ENCODE peak calls at places on chromosomes 11 and 22, in eight cellular contexts. V, L, N, Q, G, J, I and B are unnamed samples.

GRCh38 chr11:86063536-86063935 is 5.3 kb downstream of the PICALM start:
- DNase-seq in V (no peak), L (no peak), N (no peak), Q (no peak), G (no peak), J (peak), I (no peak), B (no peak)

GRCh38 chr11:77199346-77199745 is 71.3 kb downstream of the MYO7A start:
- DNase-seq in V (no peak), L (no peak), N (no peak), Q (no peak), G (no peak), J (no peak), I (peak), B (peak)

GRCh38 chr22:43230983-43231723 is 44.2 kb upstream of the TTLL12 start:
- DNase-seq in V (no peak), L (peak), N (peak), Q (peak), G (no peak), J (peak), I (no peak), B (peak)

GRCh38 chr11:115676768-115677167 is 172.6 kb upstream of the CADM1 start:
- DNase-seq in V (no peak), L (no peak), N (no peak), Q (no peak), G (no peak), J (peak), I (no peak), B (no peak)

GRCh38 chr22:37618072-37618656 is 9.5 kb downstream of the GGA1 start:
- DNase-seq in V (no peak), L (no peak), N (no peak), Q (no peak), G (no peak), J (no peak), I (no peak), B (no peak)

GRCh38 chr11:28105869-28106268 is 2.1 kb downstream of the KIF18A start:
- DNase-seq in V (no peak), L (peak), N (no peak), Q (no peak), G (no peak), J (no peak), I (no peak), B (no peak)

GRCh38 chr22:20427104-20427944 is 10.3 kb downstream of the SCARF2 start:
- DNase-seq in V (no peak), L (no peak), N (no peak), Q (no peak), G (no peak), J (no peak), I (no peak), B (peak)

GRCh38 chr22:36191106-36191836 is 10.3 kb downstream of the APOL4 start:
- DNase-seq in V (peak), L (no peak), N (no peak), Q (peak), G (peak), J (peak), I (no peak), B (no peak)

GRCh38 chr22:47517062-47517461 is 754.6 kb downstream of the TBC1D22A start:
- DNase-seq in V (no peak), L (no peak), N (no peak), Q (no peak), G (no peak), J (no peak), I (no peak), B (no peak)

GRCh38 chr11:87661270-87661669 is 514.0 kb downstream of the RAB38 start:
- DNase-seq in V (no peak), L (no peak), N (no peak), Q (no peak), G (no peak), J (no peak), I (no peak), B (no peak)

GRCh38 chr22:45583504-45583903 is 80.8 kb downstream of the FBLN1 start:
- DNase-seq in V (no peak), L (no peak), N (no peak), Q (no peak), G (no peak), J (no peak), I (no peak), B (no peak)

GRCh38 chr11:118442903-118443589 is 6.8 kb downstream of the KMT2A start:
- DNase-seq in V (no peak), L (no peak), N (no peak), Q (no peak), G (no peak), J (no peak), I (no peak), B (no peak)

GRCh38 chr22:49181942-49182341 is 645.7 kb downstream of the BRD1 start:
- DNase-seq in V (no peak), L (no peak), N (no peak), Q (no peak), G (no peak), J (no peak), I (no peak), B (peak)

GRCh38 chr11:123321641-123322040 is 108.4 kb upstream of the GRAMD1B start:
- DNase-seq in V (no peak), L (no peak), N (no peak), Q (no peak), G (no peak), J (no peak), I (no peak), B (no peak)

GRCh38 chr11:75731095-75731494 is 13.5 kb downstream of the MOGAT2 start:
- DNase-seq in V (no peak), L (no peak), N (no peak), Q (no peak), G (no peak), J (no peak), I (no peak), B (no peak)

GRCh38 chr11:63020671-63021255 is 5.1 kb upstream of the SLC22A8 start:
- DNase-seq in V (no peak), L (no peak), N (peak), Q (no peak), G (no peak), J (no peak), I (no peak), B (no peak)

GRCh38 chr22:41801147-41801819 is 804 bp downstream of the CCDC134 start:
- DNase-seq in V (no peak), L (no peak), N (no peak), Q (no peak), G (no peak), J (no peak), I (no peak), B (no peak)

GRCh38 chr22:42179616-42180015 is 49.0 kb upstream of the CYP2D6 start:
- DNase-seq in V (no peak), L (no peak), N (no peak), Q (no peak), G (no peak), J (peak), I (no peak), B (no peak)

GRCh38 chr11:92104349-92104748 is 120.3 kb upstream of the FAT3 start:
- DNase-seq in V (no peak), L (no peak), N (peak), Q (no peak), G (no peak), J (no peak), I (no peak), B (no peak)

GRCh38 chr11:76656571-76657081 is 13.9 kb downstream of the LRRC32 start:
- DNase-seq in V (no peak), L (no peak), N (no peak), Q (peak), G (no peak), J (no peak), I (peak), B (peak)

GRCh38 chr22:28297504-28297903 is 378.4 kb upstream of the PITPNB start:
- DNase-seq in V (no peak), L (no peak), N (no peak), Q (no peak), G (no peak), J (peak), I (no peak), B (no peak)

GRCh38 chr22:40451230-40451629 is 80.8 kb downstream of the SGSM3 start:
- DNase-seq in V (no peak), L (no peak), N (no peak), Q (no peak), G (no peak), J (no peak), I (no peak), B (no peak)

GRCh38 chr11:8768625-8769333 is 86.2 kb downstream of the RPL27A start:
- DNase-seq in V (no peak), L (peak), N (no peak), Q (no peak), G (no peak), J (peak), I (no peak), B (no peak)

GRCh38 chr22:50730941-50731661 is 6.9 kb upstream of the ACR start:
- DNase-seq in V (peak), L (no peak), N (peak), Q (no peak), G (no peak), J (no peak), I (peak), B (peak)

GRCh38 chr11:16785520-16786128 is 47.2 kb downstream of the C11orf58 start:
- DNase-seq in V (peak), L (no peak), N (peak), Q (peak), G (peak), J (peak), I (peak), B (peak)

GRCh38 chr11:119196833-119197483 is 9.2 kb upstream of the CBL start:
- DNase-seq in V (no peak), L (peak), N (peak), Q (peak), G (peak), J (peak), I (no peak), B (peak)

GRCh38 chr11:68749061-68749491 is 2.2 kb downstream of the TESMIN start:
- DNase-seq in V (no peak), L (no peak), N (peak), Q (no peak), G (no peak), J (peak), I (no peak), B (no peak)

DNA sequence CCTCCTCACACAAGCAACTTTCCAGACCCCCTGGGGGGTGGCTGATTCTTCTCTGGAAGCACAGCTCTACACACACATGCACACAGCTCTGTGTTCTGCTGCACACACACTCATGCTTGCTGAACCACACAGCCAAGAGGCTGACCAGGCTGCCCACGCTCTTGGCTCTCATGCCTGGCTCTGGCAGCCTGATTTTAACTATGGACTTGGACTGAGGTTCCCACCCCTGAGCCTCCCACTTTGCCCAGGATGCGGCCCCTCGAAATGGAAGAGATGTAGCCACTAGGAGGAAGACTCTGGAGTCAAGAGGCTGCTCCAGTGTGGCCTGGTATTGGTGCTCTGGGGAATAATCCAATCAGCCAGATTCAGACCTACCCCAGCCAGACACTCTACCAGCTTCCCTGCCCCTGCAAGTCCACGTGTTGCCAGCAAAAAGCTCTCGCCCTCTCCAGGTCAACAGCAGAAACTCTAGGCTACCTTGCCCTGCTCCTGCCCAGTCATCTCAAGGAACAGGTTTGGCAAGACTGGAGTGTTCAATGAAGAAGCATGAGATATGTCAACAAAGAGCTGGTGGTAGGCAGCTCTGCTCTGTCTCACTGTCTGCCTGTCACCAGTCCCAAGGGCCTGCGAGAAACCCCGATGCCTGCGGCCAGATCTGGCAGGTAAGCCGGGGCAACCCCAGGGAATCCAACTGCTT is 8.8 kb upstream of the CASTOR1 start:
- DNase-seq in V (no peak), L (no peak), N (no peak), Q (no peak), G (no peak), J (no peak), I (peak), B (peak)
- TF ChIP-seq CTCF in V (no peak), L (no peak), N (no peak), Q (no peak), G (no peak), J (no peak), I (peak), B (no peak)

GRCh38 chr11:122128146-122128545 is 12.1 kb upstream of the BLID start:
- DNase-seq in V (no peak), L (no peak), N (no peak), Q (no peak), G (no peak), J (no peak), I (no peak), B (no peak)
- H3K27ac ChIP-seq in V (no peak), L (no peak), N (no peak), Q (no peak), G (no peak), J (no peak), I (no peak), B (no peak)

GRCh38 chr11:73290536-73290935 is 17.5 kb upstream of the ARHGEF17 start:
- DNase-seq in V (no peak), L (no peak), N (no peak), Q (no peak), G (no peak), J (no peak), I (no peak), B (no peak)

GRCh38 chr11:73291196-73291595 is 16.9 kb upstream of the ARHGEF17 start:
- DNase-seq in V (no peak), L (no peak), N (no peak), Q (no peak), G (no peak), J (no peak), I (no peak), B (no peak)

GRCh38 chr11:73287400-73288101 is 15.4 kb downstream of the P2RY6 start:
- DNase-seq in V (no peak), L (no peak), N (no peak), Q (no peak), G (no peak), J (no peak), I (no peak), B (no peak)

GRCh38 chr11:73288197-73288872 is 16.2 kb downstream of the P2RY6 start:
- DNase-seq in V (no peak), L (no peak), N (no peak), Q (no peak), G (no peak), J (no peak), I (no peak), B (no peak)

GRCh38 chr11:73288873-73289707 is 17.0 kb downstream of the P2RY6 start:
- DNase-seq in V (no peak), L (peak), N (peak), Q (peak), G (peak), J (peak), I (no peak), B (peak)
- TF ChIP-seq CTCF in V (peak), L (peak), N (peak), Q (peak), G (peak), J (peak), I (peak), B (peak)

GRCh38 chr11:35619754-35620640 is 1.7 kb downstream of the FJX1 start:
- DNase-seq in V (no peak), L (no peak), N (peak), Q (peak), G (no peak), J (peak), I (no peak), B (peak)

GRCh38 chr11:35622070-35622469 is 3.8 kb downstream of the FJX1 start:
- DNase-seq in V (no peak), L (no peak), N (peak), Q (no peak), G (no peak), J (peak), I (no peak), B (no peak)

GRCh38 chr11:35623708-35624168 is 5.5 kb downstream of the FJX1 start:
- DNase-seq in V (no peak), L (no peak), N (no peak), Q (no peak), G (no peak), J (peak), I (no peak), B (no peak)

GRCh38 chr11:35619030-35619753 is 932 bp downstream of the FJX1 start:
- DNase-seq in V (no peak), L (no peak), N (peak), Q (peak), G (no peak), J (peak), I (no peak), B (peak)

GRCh38 chr11:35621620-35622019 is 3.4 kb downstream of the FJX1 start:
- DNase-seq in V (no peak), L (no peak), N (no peak), Q (no peak), G (no peak), J (no peak), I (no peak), B (no peak)
- H3K27ac ChIP-seq in V (no peak), L (peak), N (no peak), Q (no peak), G (no peak), J (no peak), I (peak), B (no peak)